ENCODE peak calls at places on chromosomes 4 and X, in eight cellular contexts. R, Q, I, F, P, X, L and N are unnamed samples. For H3K4me1, the result is how much of the 10 kb centered on the place peaks cover.

GRCh38 chr4:45119376-45119775 is 393.0 kb upstream of the GNPDA2 start:
- DNase-seq in F (no peak), Q (no peak), R (no peak), X (no peak), P (no peak), L (no peak), I (no peak), N (no peak)

GRCh38 chr4:36283912-36284465 is 2.6 kb downstream of the DTHD1 start:
- DNase-seq in L (no peak), R (no peak), Q (no peak), P (no peak), X (no peak), I (no peak), F (no peak), N (no peak)

GRCh38 chrX:10833299-10834169 is 213.1 kb upstream of the MID1 start:
- DNase-seq in I (peak), X (peak), P (peak), F (peak), R (peak), L (peak), Q (peak), N (no peak)

GRCh38 chr4:109846395-109847098 is 1.4 kb upstream of the LRIT3 start:
- DNase-seq in Q (no peak), L (no peak), X (no peak), R (no peak), F (no peak), P (no peak), I (no peak), N (peak)

GRCh38 chr4:121642292-121642691 is 54.5 kb downstream of the ANXA5 start:
- DNase-seq in I (no peak), X (no peak), P (no peak), L (no peak), F (no peak), R (no peak), Q (no peak), N (no peak)

GRCh38 chrX:150489359-150490015 is 78.9 kb upstream of the MTM1 start:
- DNase-seq in F (no peak), P (no peak), L (no peak), R (no peak), Q (no peak), I (no peak), X (no peak), N (no peak)

GRCh38 chr4:100590308-100590707 is 72.5 kb upstream of the EMCN start:
- DNase-seq in X (peak), L (no peak), Q (no peak), I (no peak), R (peak), P (no peak), F (no peak), N (no peak)

GRCh38 chrX:136200466-136200865 is 50.7 kb downstream of the MAP7D3 start:
- DNase-seq in R (peak), L (no peak), X (peak), P (no peak), F (no peak), Q (no peak), I (peak), N (peak)

GRCh38 chr4:111986125-111986524 is 159.1 kb upstream of the FAM241A start:
- DNase-seq in Q (no peak), P (no peak), I (no peak), L (no peak), R (no peak), F (no peak), X (no peak), N (no peak)
- H3K4me1 ChIP-seq in Q (under half), P (under half), I (under half), L (under half), R (under half), F (under half), X (under half), N (under half)

DNA sequence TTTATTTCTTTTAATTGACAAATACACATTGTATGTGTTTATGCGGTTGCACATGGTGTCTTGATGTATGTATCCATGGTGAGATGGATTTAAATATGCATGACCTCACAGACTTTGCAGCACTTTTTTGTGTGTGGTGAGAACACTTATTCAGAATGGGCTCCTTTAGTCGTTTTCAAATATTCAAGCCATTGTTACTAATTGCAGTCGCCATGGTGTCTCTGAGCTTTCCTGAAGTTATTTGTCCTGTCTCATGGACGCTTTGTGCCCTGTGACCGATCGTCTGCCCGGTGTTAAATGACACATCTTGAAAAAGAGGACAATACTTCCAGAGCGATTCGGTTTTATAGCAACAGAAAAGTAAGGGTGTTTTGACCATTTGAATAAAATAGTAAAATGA is 14.4 kb downstream of the CD99 start:
- DNase-seq in Q (no peak), X (no peak), P (no peak), R (peak), L (no peak), I (no peak), F (no peak), N (no peak)
- H3K4me1 ChIP-seq in Q (under half), X (half or more), P (half or more), R (half or more), L (half or more), I (under half), F (half or more), N (half or more)

DNA sequence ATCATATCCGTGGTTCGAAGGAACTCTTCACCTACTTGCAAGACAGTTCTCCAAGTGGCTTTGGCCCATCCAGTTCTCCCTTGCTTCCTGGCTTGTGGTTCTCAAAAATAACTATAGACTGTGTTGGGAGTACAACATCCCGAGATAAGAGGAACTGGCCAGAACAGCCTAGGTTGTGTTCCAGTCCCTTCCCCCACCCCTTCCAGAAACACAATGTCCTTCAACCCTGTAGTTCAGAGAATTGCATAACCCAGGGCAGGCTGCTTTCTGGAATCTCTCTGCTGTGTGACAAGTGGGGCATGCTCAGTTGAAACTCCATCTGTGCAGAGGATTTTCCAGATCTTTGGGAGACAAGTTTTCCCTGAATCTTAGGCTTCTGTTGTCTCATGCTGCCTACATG is 206.5 kb downstream of the PCDH10 start:
- DNase-seq in P (no peak), X (peak), I (no peak), L (no peak), F (no peak), R (no peak), Q (no peak), N (no peak)
- H3K4me1 ChIP-seq in P (under half), X (under half), I (under half), L (under half), F (under half), R (under half), Q (under half), N (under half)

DNA sequence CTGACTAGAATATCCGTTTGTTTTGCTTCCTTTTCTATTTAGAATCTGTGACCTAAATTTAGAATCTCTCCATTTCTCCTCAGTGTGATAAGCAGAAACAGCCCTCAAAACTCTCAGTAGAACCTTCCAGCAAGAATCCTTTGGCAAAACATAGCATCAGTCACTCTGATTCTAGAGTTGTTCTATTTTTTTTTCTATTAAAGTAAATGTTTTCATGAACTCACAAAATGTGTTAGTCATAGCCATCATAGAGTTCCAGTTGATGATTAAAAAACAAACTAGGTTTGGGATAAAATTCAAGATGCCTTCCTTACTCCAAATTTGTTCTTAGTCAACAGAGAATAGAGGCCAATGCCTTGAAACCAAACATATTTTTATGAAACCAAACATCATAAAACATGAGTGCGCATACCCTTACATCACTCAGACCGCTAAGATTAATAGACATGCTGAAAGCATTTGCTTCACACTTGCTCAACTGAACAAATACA is 13.2 kb upstream of the C1QTNF7 start:
- DNase-seq in P (no peak), R (peak), Q (no peak), X (peak), L (no peak), I (no peak), F (no peak), N (no peak)
- H3K4me1 ChIP-seq in P (under half), R (under half), Q (under half), X (under half), L (under half), I (under half), F (under half), N (under half)

DNA sequence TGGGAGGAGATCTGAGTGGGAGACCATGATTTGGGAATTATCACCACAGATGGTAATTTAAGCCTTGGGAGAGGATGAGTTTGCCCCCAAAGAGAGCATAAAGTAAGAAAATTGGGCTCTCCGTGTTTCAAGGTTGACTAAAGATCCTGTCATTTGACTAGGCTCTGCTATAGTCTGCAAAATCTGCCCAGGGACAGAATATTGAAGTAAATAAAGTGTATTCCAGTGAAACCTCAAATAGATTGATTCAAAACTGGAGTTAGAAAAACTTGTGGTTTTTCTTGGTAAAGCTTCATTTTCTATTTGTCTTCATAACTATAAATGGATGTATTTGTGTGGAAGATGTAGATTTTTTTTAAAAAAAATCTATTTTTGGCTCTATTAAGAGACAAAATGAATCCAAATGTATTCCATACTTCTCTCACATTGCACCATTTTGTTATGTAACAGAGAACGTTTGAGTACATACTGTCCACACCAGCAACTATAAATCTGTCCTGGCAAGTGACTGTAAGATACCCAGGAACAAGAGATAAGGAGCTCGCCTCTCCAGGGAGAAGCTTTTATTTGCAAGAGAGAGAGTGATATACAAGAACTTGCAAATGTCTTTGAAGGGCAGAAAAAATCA is 170.2 kb downstream of the CBR4 start:
- DNase-seq in X (peak), I (no peak), R (no peak), F (no peak), Q (no peak), P (no peak), L (no peak), N (no peak)
- H3K4me1 ChIP-seq in X (half or more), I (under half), R (under half), F (under half), Q (under half), P (under half), L (half or more), N (under half)

GRCh38 chr4:163554870-163555465 is 60.5 kb downstream of the TMA16 start:
- DNase-seq in I (no peak), P (no peak), F (no peak), R (peak), Q (no peak), L (no peak), X (peak), N (peak)
- H3K4me1 ChIP-seq in I (under half), P (under half), F (under half), R (under half), Q (under half), L (under half), X (under half), N (under half)

DNA sequence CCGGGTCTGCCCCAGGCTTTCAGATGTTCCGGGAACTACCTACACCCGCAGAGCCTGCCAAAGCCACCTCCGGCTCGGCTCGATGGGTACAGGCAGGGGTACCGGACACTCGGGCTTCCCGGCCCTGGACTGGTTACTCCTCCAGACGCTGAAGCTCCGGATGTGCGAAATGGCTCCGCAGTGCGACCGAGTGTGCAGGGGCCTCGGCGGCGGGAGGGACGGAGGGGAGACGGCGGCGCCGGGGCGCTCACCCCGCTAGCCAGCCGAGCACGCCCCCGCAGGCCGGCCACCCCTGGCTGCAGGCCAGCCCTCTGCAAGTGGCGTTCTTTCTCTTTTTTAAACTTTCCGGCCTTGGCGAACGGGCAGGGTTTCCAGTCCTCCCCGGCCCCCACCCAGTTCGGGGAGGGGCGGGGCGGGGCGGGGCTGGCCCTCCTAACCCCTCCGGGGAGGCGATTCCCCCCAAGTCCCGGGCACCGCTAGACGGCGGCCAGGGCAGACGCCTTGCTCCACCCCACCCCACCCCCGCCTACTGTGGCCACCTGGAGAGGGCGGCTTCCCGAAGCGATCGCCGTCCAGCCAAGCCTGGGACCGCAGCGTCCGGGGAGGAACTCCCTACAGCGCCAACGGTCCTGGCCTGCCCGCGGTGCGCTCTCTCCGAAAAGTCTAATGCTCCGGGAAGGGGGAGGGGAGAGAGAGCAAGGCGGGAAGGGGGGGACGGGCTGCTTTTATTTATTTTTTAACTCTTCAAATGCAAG is 7.5 kb downstream of the BCOR start:
- DNase-seq in R (peak), L (no peak), I (peak), P (peak), X (no peak), F (no peak), Q (peak), N (peak)
- H3K4me1 ChIP-seq in R (under half), L (half or more), I (half or more), P (half or more), X (under half), F (under half), Q (under half), N (under half)

GRCh38 chr4:123416462-123416861 is 19.9 kb downstream of the SPRY1 start:
- DNase-seq in Q (no peak), P (no peak), R (no peak), X (no peak), I (no peak), L (no peak), F (no peak), N (no peak)

GRCh38 chr4:123417813-123418212 is 21.2 kb downstream of the SPRY1 start:
- DNase-seq in X (no peak), F (no peak), Q (no peak), R (peak), L (no peak), I (no peak), P (no peak), N (no peak)

GRCh38 chr4:123418486-123418931 is 21.9 kb downstream of the SPRY1 start:
- DNase-seq in X (peak), I (peak), L (no peak), P (no peak), Q (no peak), F (no peak), R (peak), N (peak)

GRCh38 chr4:123412700-123413512 is 16.3 kb downstream of the SPRY1 start:
- DNase-seq in R (peak), I (no peak), L (no peak), X (no peak), P (no peak), F (no peak), Q (no peak), N (no peak)

DNA sequence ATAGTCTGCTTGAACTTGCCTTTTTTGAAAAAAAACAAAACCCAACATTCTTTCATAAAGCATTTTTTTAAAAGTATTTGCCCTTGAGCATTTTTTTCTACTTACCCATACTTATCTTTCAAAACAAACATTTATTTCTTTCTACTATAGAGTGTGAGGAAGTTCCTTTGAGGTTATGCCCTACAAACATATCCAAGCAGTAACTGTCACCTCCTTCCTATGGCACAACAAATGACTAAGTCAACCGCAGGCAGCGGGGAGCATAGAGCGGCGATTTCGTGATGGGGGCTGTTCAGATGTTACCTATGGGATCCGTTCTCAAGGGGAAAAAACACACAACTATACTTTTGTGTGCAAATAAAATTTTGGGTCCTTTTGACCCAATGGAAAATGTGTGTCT is 19.4 kb downstream of the SPRY1 start:
- DNase-seq in R (peak), Q (no peak), L (no peak), P (no peak), X (peak), F (no peak), I (no peak), N (peak)
- H3K4me1 ChIP-seq in R (half or more), Q (under half), L (under half), P (under half), X (under half), F (under half), I (half or more), N (under half)

GRCh38 chr4:1042352-1043025 is 31.1 kb downstream of the FGFRL1 start:
- DNase-seq in R (no peak), Q (no peak), X (no peak), L (no peak), I (no peak), F (no peak), P (peak), N (no peak)
- H3K4me1 ChIP-seq in R (under half), Q (under half), X (half or more), L (under half), I (under half), F (under half), P (under half), N (under half)